ENCODE peak calls at places on chromosome 15, in four cellular contexts. One of them, this sample, is unnamed. For H3K4me1, the result is how much of the 10 kb centered on the place peaks cover.

GRCh38 chr15:85871545-85871944 is 76.8 kb upstream of the KLHL25 start:
- DNase-seq in upper lobe of left lung: no peak
- DNase-seq in astrocyte: no peak
- DNase-seq in endodermal cell: no peak
- DNase-seq in this sample: no peak

GRCh38 chr15:75100679-75101078 is 77.3 kb downstream of the PPCDC start:
- DNase-seq in upper lobe of left lung: no peak
- DNase-seq in astrocyte: no peak
- DNase-seq in endodermal cell: no peak
- DNase-seq in this sample: no peak

GRCh38 chr15:45126535-45127158 is 3.0 kb downstream of the DUOXA1 start:
- DNase-seq in upper lobe of left lung: no peak
- DNase-seq in astrocyte: no peak
- DNase-seq in endodermal cell: peak
- DNase-seq in this sample: no peak

GRCh38 chr15:68431792-68432401 is at the start of gene ITGA11:
- DNase-seq in upper lobe of left lung: peak
- DNase-seq in astrocyte: peak
- DNase-seq in endodermal cell: peak
- DNase-seq in this sample: peak

GRCh38 chr15:78212546-78213424 is 21.6 kb downstream of the ACSBG1 start:
- DNase-seq in upper lobe of left lung: peak
- DNase-seq in astrocyte: peak
- DNase-seq in endodermal cell: peak
- DNase-seq in this sample: peak

GRCh38 chr15:78055923-78056713 is 21.4 kb downstream of the TBC1D2B start:
- DNase-seq in upper lobe of left lung: no peak
- DNase-seq in astrocyte: no peak
- DNase-seq in endodermal cell: peak
- DNase-seq in this sample: peak

GRCh38 chr15:75694241-75695182 is 18.1 kb downstream of the CSPG4 start:
- DNase-seq in upper lobe of left lung: peak
- DNase-seq in astrocyte: peak
- DNase-seq in endodermal cell: peak
- DNase-seq in this sample: peak

GRCh38 chr15:69439623-69440022 is 13.0 kb upstream of the RPLP1 start:
- DNase-seq in upper lobe of left lung: no peak
- DNase-seq in astrocyte: no peak
- DNase-seq in endodermal cell: no peak
- DNase-seq in this sample: no peak

GRCh38 chr15:82810863-82811421 is 1.5 kb downstream of the WHAMM start:
- DNase-seq in upper lobe of left lung: no peak
- DNase-seq in astrocyte: peak
- DNase-seq in endodermal cell: no peak
- DNase-seq in this sample: no peak

GRCh38 chr15:29059871-29060640 is 174.3 kb downstream of the APBA2 start:
- DNase-seq in upper lobe of left lung: no peak
- DNase-seq in astrocyte: no peak
- DNase-seq in endodermal cell: no peak
- DNase-seq in this sample: no peak

GRCh38 chr15:57216288-57216687 is 160.0 kb upstream of the CGNL1 start:
- DNase-seq in upper lobe of left lung: no peak
- DNase-seq in astrocyte: peak
- DNase-seq in endodermal cell: no peak
- DNase-seq in this sample: no peak
- H3K4me1 ChIP-seq in upper lobe of left lung: under half
- H3K4me1 ChIP-seq in astrocyte: under half
- H3K4me1 ChIP-seq in endodermal cell: under half
- H3K4me1 ChIP-seq in this sample: under half

GRCh38 chr15:31301687-31301990 is 25.0 kb upstream of the KLF13 start:
- DNase-seq in upper lobe of left lung: no peak
- DNase-seq in astrocyte: no peak
- DNase-seq in endodermal cell: no peak
- DNase-seq in this sample: no peak

GRCh38 chr15:31303434-31304073 is 23.1 kb upstream of the KLF13 start:
- DNase-seq in upper lobe of left lung: no peak
- DNase-seq in astrocyte: no peak
- DNase-seq in endodermal cell: peak
- DNase-seq in this sample: peak

GRCh38 chr15:31302029-31302657 is 24.5 kb upstream of the KLF13 start:
- DNase-seq in upper lobe of left lung: peak
- DNase-seq in astrocyte: no peak
- DNase-seq in endodermal cell: peak
- DNase-seq in this sample: no peak

GRCh38 chr15:31304074-31304648 is 22.5 kb upstream of the KLF13 start:
- DNase-seq in upper lobe of left lung: no peak
- DNase-seq in astrocyte: no peak
- DNase-seq in endodermal cell: peak
- DNase-seq in this sample: no peak

GRCh38 chr15:31302778-31303433 is 23.7 kb upstream of the KLF13 start:
- DNase-seq in upper lobe of left lung: no peak
- DNase-seq in astrocyte: no peak
- DNase-seq in endodermal cell: peak
- DNase-seq in this sample: no peak
- TF ChIP-seq CTCF in upper lobe of left lung: no peak
- TF ChIP-seq CTCF in astrocyte: no peak
- TF ChIP-seq CTCF in endodermal cell: peak
- TF ChIP-seq CTCF in this sample: no peak

GRCh38 chr15:92636401-92636949 is 19.1 kb downstream of the FAM174B start:
- DNase-seq in upper lobe of left lung: no peak
- DNase-seq in astrocyte: no peak
- DNase-seq in endodermal cell: no peak
- DNase-seq in this sample: no peak

GRCh38 chr15:92637621-92638020 is 18.0 kb downstream of the FAM174B start:
- DNase-seq in upper lobe of left lung: peak
- DNase-seq in astrocyte: no peak
- DNase-seq in endodermal cell: peak
- DNase-seq in this sample: no peak

GRCh38 chr15:92638709-92639365 is 16.7 kb downstream of the FAM174B start:
- DNase-seq in upper lobe of left lung: peak
- DNase-seq in astrocyte: no peak
- DNase-seq in endodermal cell: peak
- DNase-seq in this sample: no peak

GRCh38 chr15:92636950-92637481 is 18.6 kb downstream of the FAM174B start:
- DNase-seq in upper lobe of left lung: peak
- DNase-seq in astrocyte: no peak
- DNase-seq in endodermal cell: peak
- DNase-seq in this sample: peak

DNA sequence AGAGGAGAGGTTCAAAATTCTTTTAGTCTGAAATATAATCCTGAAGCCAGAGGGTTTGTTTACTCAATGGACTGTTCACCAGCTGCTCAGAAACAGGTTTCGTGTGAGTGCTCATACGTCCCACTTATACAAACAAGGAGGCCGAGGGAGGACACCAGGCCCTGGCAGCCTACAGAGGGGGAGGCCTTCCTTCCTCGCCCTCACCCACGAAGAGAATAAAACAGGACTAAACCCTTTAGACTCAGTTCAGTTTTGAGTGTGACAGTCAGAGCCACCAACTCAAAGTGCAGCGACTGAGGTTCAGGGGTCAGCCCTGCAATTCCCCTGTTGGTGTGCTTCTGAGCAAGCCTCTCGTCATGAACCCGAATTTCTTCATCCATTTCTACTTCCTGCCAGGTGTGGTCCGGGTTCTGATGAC is 17.3 kb downstream of the FAM174B start:
- DNase-seq in upper lobe of left lung: no peak
- DNase-seq in astrocyte: peak
- DNase-seq in endodermal cell: no peak
- DNase-seq in this sample: no peak
- H3K4me1 ChIP-seq in upper lobe of left lung: under half
- H3K4me1 ChIP-seq in astrocyte: under half
- H3K4me1 ChIP-seq in endodermal cell: under half
- H3K4me1 ChIP-seq in this sample: under half

DNA sequence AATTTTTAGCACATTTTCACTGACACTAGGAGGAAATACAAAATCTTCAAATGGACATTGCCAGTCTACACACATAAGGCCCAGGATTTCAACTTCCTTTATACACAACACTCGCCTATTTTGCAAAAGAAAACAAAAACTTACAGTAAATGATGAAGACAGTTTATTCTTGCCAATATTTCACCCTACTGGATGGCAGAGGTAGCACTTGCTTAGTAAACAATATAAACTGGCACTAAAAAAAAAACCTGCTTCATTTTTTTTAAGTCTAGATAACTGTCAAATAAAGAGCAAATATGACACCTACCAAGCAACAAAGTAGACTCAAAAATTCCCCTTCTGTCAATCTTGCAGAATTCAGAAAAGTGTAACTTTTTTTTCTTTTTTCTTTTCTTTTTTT is 204.0 kb downstream of the VPS13C start:
- DNase-seq in upper lobe of left lung: no peak
- DNase-seq in astrocyte: no peak
- DNase-seq in endodermal cell: no peak
- DNase-seq in this sample: no peak
- TF ChIP-seq CTCF in upper lobe of left lung: no peak
- TF ChIP-seq CTCF in astrocyte: no peak
- TF ChIP-seq CTCF in endodermal cell: peak
- TF ChIP-seq CTCF in this sample: no peak

GRCh38 chr15:98653686-98654085 is 5.3 kb downstream of the IGF1R start:
- DNase-seq in upper lobe of left lung: no peak
- DNase-seq in astrocyte: no peak
- DNase-seq in endodermal cell: no peak
- DNase-seq in this sample: no peak
- H3K4me1 ChIP-seq in upper lobe of left lung: under half
- H3K4me1 ChIP-seq in astrocyte: under half
- H3K4me1 ChIP-seq in endodermal cell: under half
- H3K4me1 ChIP-seq in this sample: under half

GRCh38 chr15:64383760-64384159 is 2.5 kb upstream of the PCLAF start:
- DNase-seq in upper lobe of left lung: no peak
- DNase-seq in astrocyte: no peak
- DNase-seq in endodermal cell: no peak
- DNase-seq in this sample: no peak

GRCh38 chr15:64386291-64386690 is 1.3 kb upstream of the TRIP4 start:
- DNase-seq in upper lobe of left lung: no peak
- DNase-seq in astrocyte: no peak
- DNase-seq in endodermal cell: no peak
- DNase-seq in this sample: no peak

GRCh38 chr15:64387562-64388168 is at the start of gene TRIP4:
- DNase-seq in upper lobe of left lung: peak
- DNase-seq in astrocyte: peak
- DNase-seq in endodermal cell: peak
- DNase-seq in this sample: peak
- TF ChIP-seq CTCF in upper lobe of left lung: peak
- TF ChIP-seq CTCF in astrocyte: no peak
- TF ChIP-seq CTCF in endodermal cell: peak
- TF ChIP-seq CTCF in this sample: no peak

DNA sequence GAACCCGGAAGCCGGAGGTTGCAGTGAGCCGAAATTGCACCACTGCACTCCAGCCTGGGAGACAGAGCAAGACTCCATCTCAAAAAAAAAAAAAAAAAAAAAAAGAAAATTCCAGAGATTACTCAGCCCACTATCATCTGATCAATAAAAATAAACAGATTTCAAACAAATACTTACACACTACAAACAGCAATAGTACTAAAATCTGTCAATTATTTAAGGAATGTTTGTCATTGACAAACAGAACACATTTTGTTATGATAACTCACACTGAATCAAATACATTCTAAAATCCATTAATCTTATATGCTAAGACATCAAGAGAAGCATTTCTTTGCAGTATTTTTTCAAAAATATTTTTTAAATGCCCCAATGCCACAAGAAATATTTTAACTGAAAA is 7.6 kb downstream of the MYO9A start:
- DNase-seq in upper lobe of left lung: no peak
- DNase-seq in astrocyte: no peak
- DNase-seq in endodermal cell: no peak
- DNase-seq in this sample: no peak
- H3K4me1 ChIP-seq in upper lobe of left lung: under half
- H3K4me1 ChIP-seq in astrocyte: under half
- H3K4me1 ChIP-seq in endodermal cell: under half
- H3K4me1 ChIP-seq in this sample: under half